ENCODE peak calls at places on chromosomes 13 and 19, in six cellular contexts. H is RWPE1; D is nephron progenitor cell; V is heart left ventricle; G is activated T-cell treated with anti-CD3 and anti-CD28 coated beads, Interleukin-2, amount 50 U/mL, for 24 hours; B is GM12892. X is an unnamed sample.

GRCh38 chr13:37716395-37716794 is 117.8 kb upstream of the POSTN start:
- DNase-seq in H (no peak), G (no peak), V (no peak), D (no peak), B (no peak), X (no peak)

GRCh38 chr19:18995804-18996241 is 37.5 kb downstream of the SUGP2 start:
- DNase-seq in G (no peak), B (peak; percentile 52), H (peak; percentile 75), V (peak; percentile 83), D (peak; percentile 45), X (peak; percentile 34)

GRCh38 chr19:27824108-27824507 is 1388.8 kb downstream of the UQCRFS1 start:
- DNase-seq in D (no peak), B (no peak), V (no peak), G (no peak), H (no peak), X (no peak)

GRCh38 chr19:30879225-30879624 is 470.0 kb downstream of the TSHZ3 start:
- DNase-seq in D (no peak), G (no peak), H (no peak), B (no peak), V (no peak), X (no peak)

GRCh38 chr19:18464646-18465045 is 26.7 kb upstream of the ISYNA1 start:
- DNase-seq in G (no peak), D (no peak), H (no peak), V (peak; percentile 88), B (no peak), X (no peak)

GRCh38 chr13:107079423-107080099 is 511.6 kb upstream of the ARGLU1 start:
- DNase-seq in B (no peak), V (no peak), G (no peak), D (no peak), H (no peak), X (no peak)

GRCh38 chr19:6073858-6074708 is 36.2 kb downstream of the RFX2 start:
- DNase-seq in V (no peak), H (no peak), B (no peak), D (no peak), G (no peak), X (no peak)

GRCh38 chr13:114130708-114131580 is 1.5 kb downstream of the RASA3 start:
- DNase-seq in H (peak; percentile 71), D (peak; percentile 59), B (no peak), G (peak; percentile 72), V (peak; percentile 67), X (no peak)

GRCh38 chr19:5968431-5969373 is 9.2 kb downstream of the RANBP3 start:
- DNase-seq in V (no peak), B (no peak), D (no peak), H (peak; percentile 66), G (no peak), X (no peak)

GRCh38 chr13:32175307-32175706 is 139.9 kb downstream of the ZAR1L start:
- DNase-seq in B (no peak), V (peak; percentile 30), D (peak; percentile 35), H (no peak), G (no peak), X (no peak)

GRCh38 chr13:76148374-76148773 is 512.2 kb downstream of the LMO7 start:
- DNase-seq in D (no peak), V (no peak), H (no peak), G (no peak), B (no peak), X (no peak)

GRCh38 chr19:46265217-46265828 is 31.5 kb upstream of the HIF3A start:
- DNase-seq in V (peak; percentile 43), H (peak; percentile 79), B (peak; percentile 35), G (peak; percentile 68), D (peak; percentile 72), X (peak; percentile 52)

GRCh38 chr19:2423913-2424685 is 3.3 kb downstream of the TIMM13 start:
- DNase-seq in H (no peak), D (no peak), G (no peak), B (no peak), V (no peak), X (no peak)

GRCh38 chr13:24039621-24040475 is 120.7 kb upstream of the SPATA13 start:
- DNase-seq in D (no peak), H (no peak), V (no peak), G (no peak), B (no peak), X (no peak)

GRCh38 chr19:15197275-15198005 is 3.4 kb downstream of the NOTCH3 start:
- DNase-seq in G (no peak), H (no peak), V (no peak), D (no peak), B (no peak), X (no peak)

GRCh38 chr13:71727036-71727435 is 140.0 kb downstream of the DACH1 start:
- DNase-seq in H (no peak), D (no peak), V (no peak), B (no peak), G (no peak), X (no peak)

GRCh38 chr19:20359933-20360720 is 193.1 kb downstream of the ZNF486 start:
- DNase-seq in D (no peak), B (no peak), H (no peak), V (no peak), G (no peak), X (no peak)

GRCh38 chr19:28424041-28424440 is 788.9 kb downstream of the UQCRFS1 start:
- DNase-seq in G (no peak), B (no peak), V (no peak), H (no peak), D (no peak), X (no peak)

GRCh38 chr13:45332831-45333219 is 8.2 kb downstream of the TPT1 start:
- DNase-seq in H (no peak), B (no peak), V (no peak), G (no peak), D (no peak), X (no peak)

GRCh38 chr13:33015275-33015674 is 948 bp upstream of the KL start:
- DNase-seq in H (no peak), D (no peak), V (no peak), B (no peak), G (no peak), X (no peak)

GRCh38 chr19:46975918-46976782 is 43.5 kb upstream of the NPAS1 start:
- DNase-seq in B (no peak), H (peak; percentile 65), G (no peak), D (peak; percentile 44), V (peak; percentile 96), X (no peak)

GRCh38 chr19:19647037-19647835 is 3.8 kb upstream of the GMIP start:
- DNase-seq in H (no peak), G (no peak), V (peak; percentile 26), D (no peak), B (no peak), X (no peak)

GRCh38 chr19:34926685-34927375 is at the start of gene ZNF30:
- DNase-seq in D (peak; percentile 90), V (peak; percentile 96), H (peak; percentile 85), B (peak; percentile 85), G (peak; percentile 90), X (peak; percentile 94)

GRCh38 chr13:111076156-111077013 is 38.7 kb upstream of the ARHGEF7 start:
- DNase-seq in G (no peak), H (no peak), B (no peak), V (no peak), D (no peak), X (no peak)

GRCh38 chr19:55348317-55349034 is 6.0 kb downstream of the COX6B2 start:
- DNase-seq in H (no peak), D (peak; percentile 54), G (no peak), B (no peak), V (no peak), X (no peak)

GRCh38 chr13:22517544-22517943 is 663.2 kb upstream of the SGCG start:
- DNase-seq in B (no peak), V (no peak), G (no peak), H (no peak), D (no peak), X (no peak)

GRCh38 chr13:24127116-24127631 is 33.3 kb upstream of the SPATA13 start:
- DNase-seq in B (no peak), D (no peak), G (peak; percentile 33), H (no peak), V (no peak), X (no peak)

GRCh38 chr13:99506632-99507031 is 5.4 kb downstream of the TM9SF2 start:
- DNase-seq in G (no peak), B (no peak), D (no peak), H (no peak), V (no peak), X (no peak)

GRCh38 chr13:65090191-65090590 is 2139.9 kb downstream of the PCDH9 start:
- DNase-seq in V (no peak), G (no peak), H (no peak), D (no peak), B (no peak), X (no peak)

GRCh38 chr19:2207991-2208860 is 27.9 kb downstream of the PLEKHJ1 start:
- DNase-seq in B (peak; percentile 70), H (no peak), G (no peak), D (peak; percentile 68), V (peak; percentile 83), X (peak; percentile 73)

GRCh38 chr13:97567510-97568243 is 133.7 kb downstream of the RAP2A start:
- DNase-seq in V (no peak), D (no peak), B (peak; percentile 14), H (peak; percentile 59), G (no peak), X (peak; percentile 9)

GRCh38 chr13:109494955-109495354 is 291.4 kb downstream of the IRS2 start:
- DNase-seq in B (no peak), V (no peak), G (no peak), D (no peak), H (peak; percentile 69), X (no peak)

GRCh38 chr13:39451301-39451700 is 151.7 kb downstream of the LHFPL6 start:
- DNase-seq in G (no peak), V (no peak), B (no peak), H (no peak), D (no peak), X (no peak)

GRCh38 chr19:10155834-10156233 is 36.1 kb upstream of the EIF3G start:
- DNase-seq in B (no peak), D (no peak), V (no peak), H (no peak), G (no peak), X (no peak)

GRCh38 chr19:33039108-33039599 is 25.5 kb downstream of the RHPN2 start:
- DNase-seq in B (no peak), V (no peak), H (no peak), D (no peak), G (no peak), X (no peak)

GRCh38 chr13:52644108-52644507 is 1.9 kb downstream of the HNRNPA1L2 start:
- DNase-seq in H (peak; percentile 4), D (peak; percentile 14), V (no peak), G (no peak), B (no peak), X (no peak)

GRCh38 chr19:58356236-58356970 is 3.1 kb upstream of the A1BG start:
- DNase-seq in V (no peak), D (no peak), B (no peak), G (peak; percentile 71), H (no peak), X (no peak)

GRCh38 chr13:99996177-99996705 is 14.7 kb downstream of the ZIC2 start:
- DNase-seq in G (no peak), B (no peak), H (no peak), D (no peak), V (no peak), X (no peak)

X was measured in GM19239.